ENCODE peak calls at places on chromosome 21, in seven cellular contexts. I, F, T, S, U, H and O are unnamed samples. For H3K27me3 and H3K4me1, the result is how much of the 10 kb centered on the place peaks cover.

GRCh38 chr21:27713159-27714109 is 746.5 kb upstream of the ADAMTS5 start:
- DNase-seq in I (no peak), U (no peak), H (no peak), S (no peak), F (no peak), T (no peak), O (no peak)

GRCh38 chr21:37606549-37606948 is 240.0 kb downstream of the DYRK1A start:
- DNase-seq in F (no peak), I (no peak), T (no peak), H (no peak), S (no peak), U (no peak), O (no peak)

GRCh38 chr21:19781881-19782652 is 1216.1 kb upstream of the NCAM2 start:
- DNase-seq in T (no peak), U (no peak), F (no peak), I (no peak), H (no peak), S (no peak), O (no peak)

GRCh38 chr21:39048064-39048463 is 135.2 kb downstream of the PSMG1 start:
- DNase-seq in I (no peak), S (no peak), T (no peak), F (no peak), H (peak), U (no peak), O (no peak)

GRCh38 chr21:26686278-26686677 is 113.2 kb upstream of the CYYR1 start:
- DNase-seq in I (no peak), U (peak), S (no peak), H (peak), F (no peak), T (peak), O (no peak)

GRCh38 chr21:35390013-35390776 is 341.1 kb upstream of the RUNX1 start:
- DNase-seq in S (no peak), H (peak), T (no peak), U (no peak), F (no peak), I (no peak), O (no peak)

GRCh38 chr21:20388400-20388799 is 609.8 kb upstream of the NCAM2 start:
- DNase-seq in U (no peak), F (no peak), T (no peak), H (no peak), S (no peak), I (no peak), O (no peak)

GRCh38 chr21:14675774-14676530 is 129.8 kb upstream of the SAMSN1 start:
- DNase-seq in S (no peak), H (no peak), I (no peak), F (no peak), T (peak), U (peak), O (peak)

GRCh38 chr21:15079276-15079675 is 14.5 kb upstream of the NRIP1 start:
- DNase-seq in F (no peak), H (no peak), T (no peak), S (no peak), I (no peak), U (no peak), O (no peak)

GRCh38 chr21:37159949-37160348 is 86.9 kb downstream of the TTC3 start:
- DNase-seq in T (no peak), I (no peak), H (no peak), S (no peak), U (no peak), F (no peak), O (no peak)

GRCh38 chr21:38881041-38881570 is 75.4 kb downstream of the ETS2 start:
- DNase-seq in S (no peak), H (no peak), I (no peak), U (no peak), T (no peak), F (no peak), O (no peak)

GRCh38 chr21:40204956-40205355 is 337.7 kb downstream of the PCP4 start:
- DNase-seq in S (no peak), I (no peak), U (no peak), H (no peak), F (no peak), T (no peak), O (no peak)

GRCh38 chr21:43753439-43753799 is 22.7 kb downstream of the CSTB start:
- DNase-seq in S (no peak), I (no peak), T (no peak), U (no peak), F (no peak), H (no peak), O (no peak)

GRCh38 chr21:36465481-36465880 is 14.4 kb downstream of the CLDN14 start:
- DNase-seq in I (no peak), T (no peak), U (no peak), H (no peak), S (no peak), F (no peak), O (no peak)

GRCh38 chr21:15442743-15443142 is 287.0 kb upstream of the USP25 start:
- DNase-seq in S (no peak), T (no peak), H (no peak), U (no peak), I (no peak), F (no peak), O (no peak)

GRCh38 chr21:38083534-38083933 is 167.3 kb upstream of the KCNJ6 start:
- DNase-seq in S (no peak), H (no peak), F (no peak), I (no peak), U (no peak), T (no peak), O (no peak)

GRCh38 chr21:38404134-38404533 is 94.1 kb downstream of the ERG start:
- DNase-seq in T (no peak), H (no peak), F (no peak), U (no peak), S (no peak), I (no peak), O (no peak)

GRCh38 chr21:14382486-14382834 is 486 bp downstream of the HSPA13 start:
- DNase-seq in S (no peak), I (peak), H (peak), T (no peak), U (no peak), F (no peak), O (no peak)

GRCh38 chr21:15616864-15617574 is 112.8 kb upstream of the USP25 start:
- DNase-seq in F (no peak), I (no peak), H (peak), S (no peak), U (no peak), T (no peak), O (no peak)

GRCh38 chr21:43702785-43703067 is 16.2 kb upstream of the PDXK start:
- DNase-seq in S (no peak), I (no peak), H (peak), F (no peak), T (no peak), U (no peak), O (no peak)

GRCh38 chr21:39388038-39388810 is 39.3 kb upstream of the HMGN1 start:
- DNase-seq in U (peak), F (peak), T (peak), S (peak), I (peak), H (peak), O (peak)

GRCh38 chr21:43333301-43334062 is 93.4 kb downstream of the SIK1 start:
- DNase-seq in S (no peak), U (no peak), I (no peak), F (peak), H (peak), T (no peak), O (no peak)

GRCh38 chr21:16423921-16424320 is 694.1 kb downstream of the USP25 start:
- DNase-seq in T (no peak), I (no peak), S (no peak), F (no peak), U (no peak), H (no peak), O (no peak)

GRCh38 chr21:36542312-36543101 is 62.6 kb upstream of the CLDN14 start:
- DNase-seq in U (no peak), I (peak), F (no peak), S (no peak), T (no peak), H (no peak), O (no peak)

GRCh38 chr21:25636727-25637126 is 2.3 kb upstream of the JAM2 start:
- DNase-seq in U (peak), I (no peak), H (no peak), S (no peak), T (no peak), F (no peak), O (no peak)

GRCh38 chr21:39078322-39079065 is 104.8 kb downstream of the PSMG1 start:
- DNase-seq in I (no peak), U (no peak), S (no peak), H (peak), T (no peak), F (no peak), O (no peak)

GRCh38 chr21:45574691-45575090 is 32.5 kb upstream of the SLC19A1 start:
- DNase-seq in I (peak), S (peak), H (no peak), U (no peak), F (no peak), T (no peak), O (no peak)

GRCh38 chr21:45575993-45576837 is 34.0 kb upstream of the SLC19A1 start:
- DNase-seq in H (no peak), F (no peak), I (peak), U (no peak), T (no peak), S (no peak), O (no peak)

GRCh38 chr21:45574081-45574501 is 31.9 kb upstream of the SLC19A1 start:
- DNase-seq in U (no peak), T (no peak), S (peak), H (no peak), I (peak), F (no peak), O (no peak)

GRCh38 chr21:45576838-45577737 is 34.8 kb upstream of the SLC19A1 start:
- DNase-seq in H (no peak), I (peak), F (no peak), S (no peak), T (no peak), U (no peak), O (no peak)

DNA sequence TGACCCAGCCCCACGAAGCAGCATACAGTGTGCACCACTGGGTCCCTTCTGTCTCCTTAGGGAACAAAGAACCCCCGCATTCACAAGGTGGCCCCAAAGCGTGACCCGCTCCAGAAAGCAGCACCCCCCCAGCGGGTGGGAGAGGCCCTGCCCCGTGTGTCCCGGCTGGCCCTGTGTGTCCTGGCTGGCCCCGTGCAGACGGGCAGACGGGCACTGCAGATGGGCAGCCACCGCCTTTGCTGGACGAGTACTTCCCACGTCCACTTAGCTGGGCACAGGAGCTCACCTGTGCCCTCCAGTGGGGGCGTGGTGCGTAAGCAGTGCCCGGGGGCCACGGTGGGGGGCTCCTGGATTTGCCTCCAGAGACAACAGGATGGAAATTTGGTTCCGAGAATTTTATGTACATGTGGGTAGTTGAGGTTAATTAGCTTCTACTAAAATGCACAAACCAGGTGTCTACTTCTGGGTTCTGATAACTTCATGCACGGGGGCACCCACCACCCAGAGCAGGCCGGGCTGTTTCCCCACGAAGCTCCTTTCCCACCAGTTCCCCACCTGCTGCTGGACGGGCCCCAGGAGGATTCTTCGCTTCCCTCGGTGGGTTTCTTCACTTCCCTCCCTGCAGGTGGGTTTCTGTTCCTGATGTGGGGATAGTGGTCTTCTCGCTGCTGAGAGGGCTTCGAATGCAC is 33.2 kb upstream of the SLC19A1 start:
- DNase-seq in T (no peak), F (no peak), H (no peak), I (peak), S (peak), U (no peak), O (no peak)
- H3K27me3 ChIP-seq in T (under half), F (half or more), H (under half), I (half or more), S (under half), U (under half), O (under half)

GRCh38 chr21:42009831-42010506 is at the start of gene ZBTB21:
- DNase-seq in I (peak), T (peak), U (peak), H (peak), S (peak), F (peak), O (peak)

GRCh38 chr21:42006765-42007164 is 3.4 kb downstream of the ZBTB21 start:
- DNase-seq in F (no peak), U (no peak), S (no peak), T (no peak), I (no peak), H (no peak), O (no peak)

GRCh38 chr21:42007541-42007940 is 2.6 kb downstream of the ZBTB21 start:
- DNase-seq in I (no peak), H (no peak), S (no peak), T (no peak), U (no peak), F (no peak), O (no peak)

GRCh38 chr21:42010507-42011493 is 640 bp upstream of the ZBTB21 start:
- DNase-seq in S (no peak), I (no peak), U (peak), T (no peak), H (peak), F (peak), O (no peak)

GRCh38 chr21:42009018-42009830 is 936 bp downstream of the ZBTB21 start:
- DNase-seq in S (no peak), I (peak), F (peak), U (peak), T (peak), H (peak), O (peak)
- H3K4me3 ChIP-seq in S (peak), I (peak), F (peak), U (peak), T (peak), H (peak), O (peak)

GRCh38 chr21:34132905-34133304 is 59.5 kb downstream of the MRPS6 start:
- DNase-seq in H (no peak), F (no peak), S (no peak), T (no peak), U (no peak), I (no peak), O (no peak)
- H3K4me1 ChIP-seq in H (half or more), F (half or more), S (under half), T (half or more), U (half or more), I (under half), O (under half)

GRCh38 chr21:31930001-31930400 is 57.2 kb downstream of the HUNK start:
- DNase-seq in U (no peak), H (no peak), F (no peak), S (no peak), I (no peak), T (no peak), O (no peak)
- H3K27me3 ChIP-seq in U (under half), H (under half), F (under half), S (under half), I (under half), T (under half), O (under half)

DNA sequence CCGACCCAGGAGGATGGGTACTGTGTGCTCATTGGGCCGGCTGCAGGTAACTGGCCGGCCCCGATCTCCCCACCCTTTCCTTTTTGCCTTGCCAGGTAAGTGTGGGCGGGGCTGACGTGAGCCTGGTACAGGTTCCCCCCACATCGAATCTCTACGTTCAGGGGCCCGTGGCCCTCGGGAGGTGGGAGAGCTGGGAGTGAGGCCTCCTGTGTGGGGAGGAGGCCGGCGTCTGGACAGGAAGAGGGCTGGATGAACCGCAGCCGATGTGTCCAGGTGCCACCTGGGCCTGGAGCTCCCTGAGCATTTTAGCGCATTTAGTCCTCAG is 51.8 kb downstream of the COL18A1 start:
- DNase-seq in F (peak), S (no peak), U (no peak), H (no peak), I (no peak), T (no peak), O (no peak)
- H3K4me3 ChIP-seq in F (peak), S (peak), U (no peak), H (no peak), I (peak), T (no peak), O (no peak)

GRCh38 chr21:44876849-44877575 is 3.5 kb upstream of the PTTG1IP start:
- DNase-seq in F (no peak), T (no peak), U (no peak), S (no peak), I (no peak), H (no peak), O (no peak)
- H3K4me1 ChIP-seq in F (half or more), T (under half), U (under half), S (under half), I (under half), H (under half), O (under half)

DNA sequence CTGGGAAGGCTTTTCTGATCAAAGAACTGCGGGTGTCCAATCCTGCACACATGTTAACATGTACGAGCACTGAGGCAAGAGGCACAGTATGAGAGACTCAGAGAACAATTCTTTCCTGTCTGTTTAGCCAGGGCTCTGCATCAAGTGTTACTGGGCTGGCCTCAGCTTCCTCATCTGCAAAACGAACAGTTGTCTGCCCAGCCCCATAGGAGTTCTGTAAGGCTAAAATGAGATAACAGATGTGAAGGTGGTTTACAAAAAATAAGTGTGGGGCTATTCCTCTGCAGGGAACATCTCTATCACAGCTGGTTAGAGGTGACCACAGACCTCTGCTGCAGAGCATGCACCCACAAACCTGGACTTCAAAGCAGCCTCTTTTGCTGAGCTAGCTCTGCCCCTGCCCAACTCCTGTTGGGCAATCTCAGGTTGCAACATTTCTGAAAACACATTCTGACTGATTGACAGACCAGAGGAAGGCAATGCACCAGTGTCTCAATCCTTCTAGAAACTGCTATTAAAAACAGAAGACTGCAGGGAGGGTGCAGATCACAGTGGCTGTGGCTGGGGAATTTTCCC is 10.5 kb upstream of the OLIG1 start:
- DNase-seq in I (no peak), H (peak), U (no peak), F (no peak), S (no peak), T (no peak), O (no peak)
- H3K27me3 ChIP-seq in I (half or more), H (half or more), U (under half), F (under half), S (under half), T (under half), O (under half)

GRCh38 chr21:44846201-44846484 is 27.3 kb downstream of the PTTG1IP start:
- DNase-seq in I (no peak), T (no peak), S (no peak), F (no peak), U (no peak), H (no peak), O (no peak)
- H3K4me3 ChIP-seq in I (peak), T (peak), S (peak), F (peak), U (peak), H (no peak), O (peak)